ENCODE peak calls at places on chromosomes 4 and X, in seven cellular contexts. G is stimulated activated CD4-positive, alpha-beta T cell treated with anti-CD3 and anti-CD28 coated beads, Interleukin-4, amount 100 ng/mL, for 24 hours; N is lung microvascular endothelial cell; D is lower leg skin; T is cardiac muscle cell; H is left kidney; S is nucleus accumbens. W is an unnamed sample.

GRCh38 chrX:119303137-119303536 is 67.1 kb downstream of the PGRMC1 start:
- DNase-seq in G (no peak), N (no peak), D (no peak), T (no peak), H (no peak), S (no peak), W (no peak)

GRCh38 chrX:45134775-45135174 is 65.9 kb downstream of the DIPK2B start:
- DNase-seq in G (no peak), N (no peak), D (no peak), T (peak), H (no peak), S (no peak), W (no peak)

GRCh38 chr4:108171541-108172230 is 3.0 kb upstream of the LEF1 start:
- DNase-seq in G (peak), N (no peak), D (no peak), T (no peak), H (peak), S (no peak), W (no peak)

GRCh38 chr4:152591361-152591760 is 55.5 kb upstream of the FBXW7 start:
- DNase-seq in G (peak), N (peak), D (peak), T (peak), H (peak), S (no peak), W (peak)

GRCh38 chr4:185039508-185040273 is 21.4 kb downstream of the HELT start:
- DNase-seq in G (peak), N (peak), D (no peak), T (peak), H (peak), S (peak), W (no peak)

GRCh38 chrX:130877892-130878321 is 25.1 kb downstream of the ENOX2 start:
- DNase-seq in G (no peak), N (no peak), D (no peak), T (no peak), H (peak), S (no peak), W (no peak)

GRCh38 chr4:8819421-8820177 is 52.0 kb downstream of the HMX1 start:
- DNase-seq in G (no peak), N (no peak), D (no peak), T (no peak), H (no peak), S (no peak), W (peak)

GRCh38 chrX:13029341-13029740 is 15.1 kb downstream of the FAM9C start:
- DNase-seq in G (no peak), N (peak), D (no peak), T (peak), H (peak), S (no peak), W (no peak)

GRCh38 chr4:38661371-38661770 is 2.6 kb upstream of the KLF3 start:
- DNase-seq in G (no peak), N (no peak), D (no peak), T (no peak), H (no peak), S (no peak), W (no peak)

GRCh38 chr4:41360911-41361830 is 104.4 kb downstream of the UCHL1 start:
- DNase-seq in G (no peak), N (peak), D (peak), T (peak), H (peak), S (peak), W (peak)

GRCh38 chr4:128859887-128860774 is 50.6 kb downstream of the JADE1 start:
- DNase-seq in G (no peak), N (peak), D (no peak), T (peak), H (peak), S (no peak), W (no peak)

GRCh38 chr4:73727685-73728084 is 12.7 kb upstream of the CXCL8 start:
- DNase-seq in G (no peak), N (no peak), D (no peak), T (no peak), H (no peak), S (no peak), W (no peak)

GRCh38 chrX:68934922-68935321 is 106.1 kb downstream of the EFNB1 start:
- DNase-seq in G (no peak), N (no peak), D (peak), T (no peak), H (no peak), S (no peak), W (peak)